ENCODE peak calls at places on chromosome 16, in nine cellular contexts. One of them, this sample, is unnamed.

GRCh38 chr16:25151996-25152395 is 40.5 kb downstream of the LCMT1 start:
- DNase-seq in anterior cingulate cortex: no peak
- DNase-seq in GDM1: no peak
- DNase-seq in omental fat pad: no peak
- DNase-seq in left ventricle myocardium inferior: no peak
- DNase-seq in heart right ventricle: no peak
- DNase-seq in glutamatergic neuron: no peak
- DNase-seq in mucosa of gallbladder: no peak
- DNase-seq in GM12865: no peak
- DNase-seq in this sample: no peak

GRCh38 chr16:11151156-11151904 is 104.7 kb downstream of the SOCS1 start:
- DNase-seq in anterior cingulate cortex: no peak
- DNase-seq in GDM1: no peak
- DNase-seq in omental fat pad: no peak
- DNase-seq in left ventricle myocardium inferior: no peak
- DNase-seq in heart right ventricle: no peak
- DNase-seq in glutamatergic neuron: no peak
- DNase-seq in mucosa of gallbladder: no peak
- DNase-seq in GM12865: no peak
- DNase-seq in this sample: no peak

GRCh38 chr16:31440511-31441184 is 1.9 kb downstream of the ZNF843 start:
- DNase-seq in anterior cingulate cortex: peak
- DNase-seq in GDM1: no peak
- DNase-seq in omental fat pad: no peak
- DNase-seq in left ventricle myocardium inferior: no peak
- DNase-seq in heart right ventricle: no peak
- DNase-seq in glutamatergic neuron: no peak
- DNase-seq in mucosa of gallbladder: no peak
- DNase-seq in GM12865: no peak
- DNase-seq in this sample: no peak

GRCh38 chr16:4613636-4614570 is 785 bp downstream of the UBALD1 start:
- DNase-seq in anterior cingulate cortex: no peak
- DNase-seq in GDM1: no peak
- DNase-seq in omental fat pad: no peak
- DNase-seq in left ventricle myocardium inferior: peak
- DNase-seq in heart right ventricle: no peak
- DNase-seq in glutamatergic neuron: peak
- DNase-seq in mucosa of gallbladder: no peak
- DNase-seq in GM12865: peak
- DNase-seq in this sample: no peak

GRCh38 chr16:117381-118365 is 20.8 kb downstream of the NPRL3 start:
- DNase-seq in anterior cingulate cortex: no peak
- DNase-seq in GDM1: peak
- DNase-seq in omental fat pad: no peak
- DNase-seq in left ventricle myocardium inferior: peak
- DNase-seq in heart right ventricle: peak
- DNase-seq in glutamatergic neuron: peak
- DNase-seq in mucosa of gallbladder: peak
- DNase-seq in GM12865: peak
- DNase-seq in this sample: no peak

GRCh38 chr16:70157477-70158260 is 15.9 kb upstream of the CLEC18C start:
- DNase-seq in anterior cingulate cortex: no peak
- DNase-seq in GDM1: no peak
- DNase-seq in omental fat pad: no peak
- DNase-seq in left ventricle myocardium inferior: no peak
- DNase-seq in heart right ventricle: no peak
- DNase-seq in glutamatergic neuron: no peak
- DNase-seq in mucosa of gallbladder: no peak
- DNase-seq in GM12865: no peak
- DNase-seq in this sample: no peak

GRCh38 chr16:50640391-50640790 is 40.7 kb downstream of the SNX20 start:
- DNase-seq in anterior cingulate cortex: no peak
- DNase-seq in GDM1: no peak
- DNase-seq in omental fat pad: no peak
- DNase-seq in left ventricle myocardium inferior: no peak
- DNase-seq in heart right ventricle: no peak
- DNase-seq in glutamatergic neuron: no peak
- DNase-seq in mucosa of gallbladder: no peak
- DNase-seq in GM12865: no peak
- DNase-seq in this sample: no peak

GRCh38 chr16:12551530-12551929 is 252.2 kb downstream of the CPPED1 start:
- DNase-seq in anterior cingulate cortex: no peak
- DNase-seq in GDM1: no peak
- DNase-seq in omental fat pad: no peak
- DNase-seq in left ventricle myocardium inferior: no peak
- DNase-seq in heart right ventricle: no peak
- DNase-seq in glutamatergic neuron: no peak
- DNase-seq in mucosa of gallbladder: no peak
- DNase-seq in GM12865: no peak
- DNase-seq in this sample: no peak

GRCh38 chr16:63925221-63925620 is 1196.6 kb downstream of the CDH11 start:
- DNase-seq in anterior cingulate cortex: no peak
- DNase-seq in GDM1: no peak
- DNase-seq in omental fat pad: no peak
- DNase-seq in left ventricle myocardium inferior: no peak
- DNase-seq in heart right ventricle: no peak
- DNase-seq in glutamatergic neuron: no peak
- DNase-seq in mucosa of gallbladder: no peak
- DNase-seq in GM12865: no peak
- DNase-seq in this sample: no peak

GRCh38 chr16:89562027-89562599 is 1.6 kb downstream of the RPL13 start:
- DNase-seq in anterior cingulate cortex: no peak
- DNase-seq in GDM1: no peak
- DNase-seq in omental fat pad: no peak
- DNase-seq in left ventricle myocardium inferior: no peak
- DNase-seq in heart right ventricle: no peak
- DNase-seq in glutamatergic neuron: no peak
- DNase-seq in mucosa of gallbladder: no peak
- DNase-seq in GM12865: peak
- DNase-seq in this sample: no peak

GRCh38 chr16:23869052-23869451 is 33.3 kb downstream of the PRKCB start:
- DNase-seq in anterior cingulate cortex: no peak
- DNase-seq in GDM1: no peak
- DNase-seq in omental fat pad: no peak
- DNase-seq in left ventricle myocardium inferior: no peak
- DNase-seq in heart right ventricle: no peak
- DNase-seq in glutamatergic neuron: no peak
- DNase-seq in mucosa of gallbladder: no peak
- DNase-seq in GM12865: no peak
- DNase-seq in this sample: no peak

GRCh38 chr16:49644143-49644460 is 211.8 kb downstream of the ZNF423 start:
- DNase-seq in anterior cingulate cortex: no peak
- DNase-seq in GDM1: no peak
- DNase-seq in omental fat pad: no peak
- DNase-seq in left ventricle myocardium inferior: no peak
- DNase-seq in heart right ventricle: no peak
- DNase-seq in glutamatergic neuron: no peak
- DNase-seq in mucosa of gallbladder: no peak
- DNase-seq in GM12865: no peak
- DNase-seq in this sample: no peak

GRCh38 chr16:5042574-5043171 is 8.9 kb upstream of the NAGPA start:
- DNase-seq in anterior cingulate cortex: no peak
- DNase-seq in GDM1: no peak
- DNase-seq in omental fat pad: no peak
- DNase-seq in left ventricle myocardium inferior: no peak
- DNase-seq in heart right ventricle: no peak
- DNase-seq in glutamatergic neuron: no peak
- DNase-seq in mucosa of gallbladder: no peak
- DNase-seq in GM12865: no peak
- DNase-seq in this sample: no peak

GRCh38 chr16:25608002-25608401 is 83.8 kb upstream of the HS3ST4 start:
- DNase-seq in anterior cingulate cortex: no peak
- DNase-seq in GDM1: no peak
- DNase-seq in omental fat pad: no peak
- DNase-seq in left ventricle myocardium inferior: no peak
- DNase-seq in heart right ventricle: no peak
- DNase-seq in glutamatergic neuron: no peak
- DNase-seq in mucosa of gallbladder: no peak
- DNase-seq in GM12865: no peak
- DNase-seq in this sample: no peak

GRCh38 chr16:83951544-83951943 is 1.5 kb upstream of the OSGIN1 start:
- DNase-seq in anterior cingulate cortex: no peak
- DNase-seq in GDM1: no peak
- DNase-seq in omental fat pad: no peak
- DNase-seq in left ventricle myocardium inferior: no peak
- DNase-seq in heart right ventricle: no peak
- DNase-seq in glutamatergic neuron: no peak
- DNase-seq in mucosa of gallbladder: no peak
- DNase-seq in GM12865: no peak
- DNase-seq in this sample: no peak

GRCh38 chr16:67542464-67542863 is 13.8 kb downstream of the RIPOR1 start:
- DNase-seq in anterior cingulate cortex: no peak
- DNase-seq in GDM1: peak
- DNase-seq in omental fat pad: no peak
- DNase-seq in left ventricle myocardium inferior: no peak
- DNase-seq in heart right ventricle: peak
- DNase-seq in glutamatergic neuron: no peak
- DNase-seq in mucosa of gallbladder: no peak
- DNase-seq in GM12865: peak
- DNase-seq in this sample: no peak

GRCh38 chr16:27322858-27323780 is 9.3 kb downstream of the IL4R start:
- DNase-seq in anterior cingulate cortex: no peak
- DNase-seq in GDM1: no peak
- DNase-seq in omental fat pad: peak
- DNase-seq in left ventricle myocardium inferior: no peak
- DNase-seq in heart right ventricle: no peak
- DNase-seq in glutamatergic neuron: no peak
- DNase-seq in mucosa of gallbladder: peak
- DNase-seq in GM12865: no peak
- DNase-seq in this sample: no peak

GRCh38 chr16:23031508-23032098 is 117.6 kb downstream of the USP31 start:
- DNase-seq in anterior cingulate cortex: no peak
- DNase-seq in GDM1: no peak
- DNase-seq in omental fat pad: no peak
- DNase-seq in left ventricle myocardium inferior: no peak
- DNase-seq in heart right ventricle: no peak
- DNase-seq in glutamatergic neuron: no peak
- DNase-seq in mucosa of gallbladder: no peak
- DNase-seq in GM12865: no peak
- DNase-seq in this sample: no peak

GRCh38 chr16:85753559-85753958 is 2.7 kb upstream of the C16orf74 start:
- DNase-seq in anterior cingulate cortex: no peak
- DNase-seq in GDM1: no peak
- DNase-seq in omental fat pad: no peak
- DNase-seq in left ventricle myocardium inferior: no peak
- DNase-seq in heart right ventricle: no peak
- DNase-seq in glutamatergic neuron: no peak
- DNase-seq in mucosa of gallbladder: peak
- DNase-seq in GM12865: no peak
- DNase-seq in this sample: no peak

GRCh38 chr16:88335150-88335685 is 47.5 kb upstream of the ZNF469 start:
- DNase-seq in anterior cingulate cortex: no peak
- DNase-seq in GDM1: no peak
- DNase-seq in omental fat pad: no peak
- DNase-seq in left ventricle myocardium inferior: no peak
- DNase-seq in heart right ventricle: no peak
- DNase-seq in glutamatergic neuron: no peak
- DNase-seq in mucosa of gallbladder: no peak
- DNase-seq in GM12865: no peak
- DNase-seq in this sample: no peak

GRCh38 chr16:11190585-11191565 is 65.1 kb downstream of the SOCS1 start:
- DNase-seq in anterior cingulate cortex: no peak
- DNase-seq in GDM1: no peak
- DNase-seq in omental fat pad: no peak
- DNase-seq in left ventricle myocardium inferior: no peak
- DNase-seq in heart right ventricle: no peak
- DNase-seq in glutamatergic neuron: no peak
- DNase-seq in mucosa of gallbladder: no peak
- DNase-seq in GM12865: peak
- DNase-seq in this sample: no peak

GRCh38 chr16:86318119-86318518 is 192.2 kb upstream of the FOXF1 start:
- DNase-seq in anterior cingulate cortex: no peak
- DNase-seq in GDM1: no peak
- DNase-seq in omental fat pad: no peak
- DNase-seq in left ventricle myocardium inferior: no peak
- DNase-seq in heart right ventricle: no peak
- DNase-seq in glutamatergic neuron: no peak
- DNase-seq in mucosa of gallbladder: no peak
- DNase-seq in GM12865: no peak
- DNase-seq in this sample: no peak

GRCh38 chr16:2088759-2089358 is 41.1 kb downstream of the TSC2 start:
- DNase-seq in anterior cingulate cortex: no peak
- DNase-seq in GDM1: no peak
- DNase-seq in omental fat pad: no peak
- DNase-seq in left ventricle myocardium inferior: no peak
- DNase-seq in heart right ventricle: no peak
- DNase-seq in glutamatergic neuron: no peak
- DNase-seq in mucosa of gallbladder: no peak
- DNase-seq in GM12865: no peak
- DNase-seq in this sample: no peak

GRCh38 chr16:89616576-89617437 is 3.4 kb downstream of the DPEP1 start:
- DNase-seq in anterior cingulate cortex: no peak
- DNase-seq in GDM1: no peak
- DNase-seq in omental fat pad: no peak
- DNase-seq in left ventricle myocardium inferior: no peak
- DNase-seq in heart right ventricle: no peak
- DNase-seq in glutamatergic neuron: no peak
- DNase-seq in mucosa of gallbladder: no peak
- DNase-seq in GM12865: no peak
- DNase-seq in this sample: no peak

GRCh38 chr16:30738984-30739951 is 9.0 kb upstream of the PHKG2 start:
- DNase-seq in anterior cingulate cortex: no peak
- DNase-seq in GDM1: no peak
- DNase-seq in omental fat pad: no peak
- DNase-seq in left ventricle myocardium inferior: no peak
- DNase-seq in heart right ventricle: no peak
- DNase-seq in glutamatergic neuron: no peak
- DNase-seq in mucosa of gallbladder: no peak
- DNase-seq in GM12865: no peak
- DNase-seq in this sample: no peak

GRCh38 chr16:87729266-87729954 is 36.4 kb downstream of the KLHDC4 start:
- DNase-seq in anterior cingulate cortex: no peak
- DNase-seq in GDM1: no peak
- DNase-seq in omental fat pad: no peak
- DNase-seq in left ventricle myocardium inferior: no peak
- DNase-seq in heart right ventricle: peak
- DNase-seq in glutamatergic neuron: no peak
- DNase-seq in mucosa of gallbladder: no peak
- DNase-seq in GM12865: peak
- DNase-seq in this sample: no peak

This sample was measured in caudate nucleus.